ENCODE peak calls at places on chromosomes 13 and 19, in four cellular contexts. One of them, this sample, is unnamed.

GRCh38 chr19:1050989-1051788 is 11.3 kb downstream of the ABCA7 start:
- DNase-seq in fibroblast of pulmonary artery: no peak
- DNase-seq in NCI-H1092: no peak
- DNase-seq in NCI-H1694 treated with DMSO at 0.1 percent for 48 hours: no peak
- DNase-seq in this sample: no peak

GRCh38 chr19:33426621-33427475 is 53.3 kb downstream of the CEBPG start:
- DNase-seq in NCI-H1694 treated with DMSO at 0.1 percent for 48 hours: peak
- DNase-seq in NCI-H1092: no peak
- DNase-seq in fibroblast of pulmonary artery: no peak
- DNase-seq in this sample: no peak

GRCh38 chr13:39941236-39941635 is 285.8 kb downstream of the COG6 start:
- DNase-seq in NCI-H1694 treated with DMSO at 0.1 percent for 48 hours: no peak
- DNase-seq in fibroblast of pulmonary artery: no peak
- DNase-seq in NCI-H1092: no peak
- DNase-seq in this sample: no peak

GRCh38 chr19:6906559-6906958 is 19.2 kb downstream of the ADGRE1 start:
- DNase-seq in NCI-H1092: no peak
- DNase-seq in fibroblast of pulmonary artery: no peak
- DNase-seq in NCI-H1694 treated with DMSO at 0.1 percent for 48 hours: no peak
- DNase-seq in this sample: no peak

GRCh38 chr13:41833201-41833600 is 127.7 kb downstream of the VWA8 start:
- DNase-seq in NCI-H1694 treated with DMSO at 0.1 percent for 48 hours: no peak
- DNase-seq in NCI-H1092: no peak
- DNase-seq in fibroblast of pulmonary artery: no peak
- DNase-seq in this sample: no peak

GRCh38 chr13:107216046-107216715 is 648.2 kb upstream of the ARGLU1 start:
- DNase-seq in NCI-H1092: no peak
- DNase-seq in fibroblast of pulmonary artery: no peak
- DNase-seq in NCI-H1694 treated with DMSO at 0.1 percent for 48 hours: no peak
- DNase-seq in this sample: no peak

GRCh38 chr13:109989155-109989554 is 202.8 kb upstream of the IRS2 start:
- DNase-seq in NCI-H1694 treated with DMSO at 0.1 percent for 48 hours: no peak
- DNase-seq in NCI-H1092: no peak
- DNase-seq in fibroblast of pulmonary artery: peak
- DNase-seq in this sample: no peak

GRCh38 chr13:114119196-114119595 is 13.2 kb downstream of the RASA3 start:
- DNase-seq in NCI-H1092: no peak
- DNase-seq in fibroblast of pulmonary artery: peak
- DNase-seq in NCI-H1694 treated with DMSO at 0.1 percent for 48 hours: no peak
- DNase-seq in this sample: no peak

GRCh38 chr19:49468199-49468598 is 5.8 kb upstream of the FLT3LG start:
- DNase-seq in NCI-H1092: no peak
- DNase-seq in NCI-H1694 treated with DMSO at 0.1 percent for 48 hours: no peak
- DNase-seq in fibroblast of pulmonary artery: no peak
- DNase-seq in this sample: no peak

GRCh38 chr19:18665771-18666202 is 17.7 kb upstream of the CRTC1 start:
- DNase-seq in NCI-H1092: no peak
- DNase-seq in NCI-H1694 treated with DMSO at 0.1 percent for 48 hours: no peak
- DNase-seq in fibroblast of pulmonary artery: no peak
- DNase-seq in this sample: no peak

GRCh38 chr13:45361596-45362206 is 20.7 kb upstream of the TPT1 start:
- DNase-seq in fibroblast of pulmonary artery: peak
- DNase-seq in NCI-H1694 treated with DMSO at 0.1 percent for 48 hours: no peak
- DNase-seq in NCI-H1092: no peak
- DNase-seq in this sample: no peak

GRCh38 chr13:74026753-74027152 is 107.5 kb downstream of the KLF12 start:
- DNase-seq in NCI-H1092: no peak
- DNase-seq in fibroblast of pulmonary artery: peak
- DNase-seq in NCI-H1694 treated with DMSO at 0.1 percent for 48 hours: no peak
- DNase-seq in this sample: peak